ENCODE peak calls at places on chromosomes 4 and X, in six cellular contexts. One of them, this sample, is unnamed.
A peak's percentile ranks its signal among the peaks of the same experiment; 100 is the strongest.

GRCh38 chr4:24598025-24598424 is 13.7 kb upstream of the DHX15 start:
- DNase-seq in left lobe of liver: no peak
- DNase-seq in occipital lobe: no peak
- DNase-seq in effector memory CD8-positive, alpha-beta T cell: no peak
- DNase-seq in CD8-positive, alpha-beta T cell: no peak
- DNase-seq in lung microvascular endothelial cell: no peak
- DNase-seq in this sample: no peak

GRCh38 chrX:29090811-29091210 is 503.6 kb downstream of the IL1RAPL1 start:
- DNase-seq in left lobe of liver: no peak
- DNase-seq in occipital lobe: no peak
- DNase-seq in effector memory CD8-positive, alpha-beta T cell: no peak
- DNase-seq in CD8-positive, alpha-beta T cell: no peak
- DNase-seq in lung microvascular endothelial cell: peak; percentile 0
- DNase-seq in this sample: no peak

GRCh38 chrX:122565952-122566351 is 618.1 kb upstream of the GRIA3 start:
- DNase-seq in left lobe of liver: no peak
- DNase-seq in occipital lobe: no peak
- DNase-seq in effector memory CD8-positive, alpha-beta T cell: no peak
- DNase-seq in CD8-positive, alpha-beta T cell: no peak
- DNase-seq in lung microvascular endothelial cell: peak; percentile 7
- DNase-seq in this sample: no peak

GRCh38 chr4:156521631-156522030 is 450.0 kb downstream of the PDGFC start:
- DNase-seq in left lobe of liver: no peak
- DNase-seq in occipital lobe: no peak
- DNase-seq in effector memory CD8-positive, alpha-beta T cell: no peak
- DNase-seq in CD8-positive, alpha-beta T cell: no peak
- DNase-seq in lung microvascular endothelial cell: no peak
- DNase-seq in this sample: no peak

GRCh38 chrX:76821276-76821675 is 393.8 kb downstream of the MAGEE1 start:
- DNase-seq in left lobe of liver: no peak
- DNase-seq in occipital lobe: no peak
- DNase-seq in effector memory CD8-positive, alpha-beta T cell: no peak
- DNase-seq in CD8-positive, alpha-beta T cell: no peak
- DNase-seq in lung microvascular endothelial cell: no peak
- DNase-seq in this sample: no peak

GRCh38 chr4:44544158-44544557 is 95.5 kb upstream of the KCTD8 start:
- DNase-seq in left lobe of liver: no peak
- DNase-seq in occipital lobe: no peak
- DNase-seq in effector memory CD8-positive, alpha-beta T cell: no peak
- DNase-seq in CD8-positive, alpha-beta T cell: no peak
- DNase-seq in lung microvascular endothelial cell: no peak
- DNase-seq in this sample: no peak

GRCh38 chr4:176549161-176549865 is 229.5 kb downstream of the SPCS3 start:
- DNase-seq in left lobe of liver: no peak
- DNase-seq in occipital lobe: no peak
- DNase-seq in effector memory CD8-positive, alpha-beta T cell: no peak
- DNase-seq in CD8-positive, alpha-beta T cell: no peak
- DNase-seq in lung microvascular endothelial cell: no peak
- DNase-seq in this sample: no peak

GRCh38 chr4:13159041-13159620 is 325.0 kb downstream of the RAB28 start:
- DNase-seq in left lobe of liver: no peak
- DNase-seq in occipital lobe: no peak
- DNase-seq in effector memory CD8-positive, alpha-beta T cell: no peak
- DNase-seq in CD8-positive, alpha-beta T cell: no peak
- DNase-seq in lung microvascular endothelial cell: no peak
- DNase-seq in this sample: no peak

GRCh38 chr4:1353186-1354055 is 6.4 kb downstream of the UVSSA start:
- DNase-seq in left lobe of liver: no peak
- DNase-seq in occipital lobe: no peak
- DNase-seq in effector memory CD8-positive, alpha-beta T cell: no peak
- DNase-seq in CD8-positive, alpha-beta T cell: no peak
- DNase-seq in lung microvascular endothelial cell: no peak
- DNase-seq in this sample: no peak

GRCh38 chr4:133839326-133839725 is 362.3 kb downstream of the PABPC4L start:
- DNase-seq in left lobe of liver: no peak
- DNase-seq in occipital lobe: no peak
- DNase-seq in effector memory CD8-positive, alpha-beta T cell: no peak
- DNase-seq in CD8-positive, alpha-beta T cell: no peak
- DNase-seq in lung microvascular endothelial cell: no peak
- DNase-seq in this sample: no peak

GRCh38 chr4:52200339-52200725 is 149.2 kb downstream of the SPATA18 start:
- DNase-seq in left lobe of liver: no peak
- DNase-seq in occipital lobe: no peak
- DNase-seq in effector memory CD8-positive, alpha-beta T cell: no peak
- DNase-seq in CD8-positive, alpha-beta T cell: no peak
- DNase-seq in lung microvascular endothelial cell: no peak
- DNase-seq in this sample: no peak

GRCh38 chr4:69951602-69952001 is 13.9 kb downstream of the CSN2 start:
- DNase-seq in left lobe of liver: no peak
- DNase-seq in occipital lobe: no peak
- DNase-seq in effector memory CD8-positive, alpha-beta T cell: no peak
- DNase-seq in CD8-positive, alpha-beta T cell: no peak
- DNase-seq in lung microvascular endothelial cell: no peak
- DNase-seq in this sample: no peak

GRCh38 chr4:105714071-105714521 is 5.5 kb downstream of the GSTCD start:
- DNase-seq in left lobe of liver: no peak
- DNase-seq in occipital lobe: no peak
- DNase-seq in effector memory CD8-positive, alpha-beta T cell: no peak
- DNase-seq in CD8-positive, alpha-beta T cell: no peak
- DNase-seq in lung microvascular endothelial cell: peak; percentile 6
- DNase-seq in this sample: peak; percentile 38

GRCh38 chrX:71224098-71224708 is 1.2 kb downstream of the GJB1 start:
- DNase-seq in left lobe of liver: no peak
- DNase-seq in occipital lobe: no peak
- DNase-seq in effector memory CD8-positive, alpha-beta T cell: no peak
- DNase-seq in CD8-positive, alpha-beta T cell: no peak
- DNase-seq in lung microvascular endothelial cell: no peak
- DNase-seq in this sample: no peak

GRCh38 chr4:1741208-1741607 is 19.9 kb downstream of the TACC3 start:
- DNase-seq in left lobe of liver: no peak
- DNase-seq in occipital lobe: no peak
- DNase-seq in effector memory CD8-positive, alpha-beta T cell: no peak
- DNase-seq in CD8-positive, alpha-beta T cell: no peak
- DNase-seq in lung microvascular endothelial cell: no peak
- DNase-seq in this sample: no peak

GRCh38 chr4:168421671-168422070 is 58.6 kb downstream of the DDX60L start:
- DNase-seq in left lobe of liver: no peak
- DNase-seq in occipital lobe: no peak
- DNase-seq in effector memory CD8-positive, alpha-beta T cell: no peak
- DNase-seq in CD8-positive, alpha-beta T cell: no peak
- DNase-seq in lung microvascular endothelial cell: peak; percentile 94
- DNase-seq in this sample: no peak

GRCh38 chrX:131741103-131741581 is 197.3 kb downstream of the OR13H1 start:
- DNase-seq in left lobe of liver: no peak
- DNase-seq in occipital lobe: no peak
- DNase-seq in effector memory CD8-positive, alpha-beta T cell: no peak
- DNase-seq in CD8-positive, alpha-beta T cell: no peak
- DNase-seq in lung microvascular endothelial cell: peak; percentile 63
- DNase-seq in this sample: no peak

GRCh38 chrX:84475596-84475995 is 26.7 kb downstream of the HDX start:
- DNase-seq in left lobe of liver: no peak
- DNase-seq in occipital lobe: no peak
- DNase-seq in effector memory CD8-positive, alpha-beta T cell: no peak
- DNase-seq in CD8-positive, alpha-beta T cell: no peak
- DNase-seq in lung microvascular endothelial cell: no peak
- DNase-seq in this sample: no peak

GRCh38 chr4:8071741-8072140 is 86.9 kb downstream of the ABLIM2 start:
- DNase-seq in left lobe of liver: no peak
- DNase-seq in occipital lobe: no peak
- DNase-seq in effector memory CD8-positive, alpha-beta T cell: no peak
- DNase-seq in CD8-positive, alpha-beta T cell: no peak
- DNase-seq in lung microvascular endothelial cell: no peak
- DNase-seq in this sample: no peak

GRCh38 chrX:153495362-153495751 is 577 bp downstream of the BGN start:
- DNase-seq in left lobe of liver: no peak
- DNase-seq in occipital lobe: no peak
- DNase-seq in effector memory CD8-positive, alpha-beta T cell: no peak
- DNase-seq in CD8-positive, alpha-beta T cell: no peak
- DNase-seq in lung microvascular endothelial cell: peak; percentile 10
- DNase-seq in this sample: no peak

GRCh38 chr4:78644744-78645330 is 93.3 kb downstream of the ANXA3 start:
- DNase-seq in left lobe of liver: peak; percentile 52
- DNase-seq in occipital lobe: no peak
- DNase-seq in effector memory CD8-positive, alpha-beta T cell: peak; percentile 11
- DNase-seq in CD8-positive, alpha-beta T cell: peak; percentile 46
- DNase-seq in lung microvascular endothelial cell: peak; percentile 91
- DNase-seq in this sample: peak; percentile 81

GRCh38 chrX:32614707-32615106 is 596.6 kb downstream of the DMD start:
- DNase-seq in left lobe of liver: no peak
- DNase-seq in occipital lobe: no peak
- DNase-seq in effector memory CD8-positive, alpha-beta T cell: no peak
- DNase-seq in CD8-positive, alpha-beta T cell: no peak
- DNase-seq in lung microvascular endothelial cell: no peak
- DNase-seq in this sample: no peak

GRCh38 chr4:166165829-166166420 is 292.9 kb downstream of the TLL1 start:
- DNase-seq in left lobe of liver: no peak
- DNase-seq in occipital lobe: no peak
- DNase-seq in effector memory CD8-positive, alpha-beta T cell: no peak
- DNase-seq in CD8-positive, alpha-beta T cell: no peak
- DNase-seq in lung microvascular endothelial cell: peak; percentile 80
- DNase-seq in this sample: peak; percentile 33

GRCh38 chrX:150198776-150199175 is 164.3 kb upstream of the MAMLD1 start:
- DNase-seq in left lobe of liver: no peak
- DNase-seq in occipital lobe: no peak
- DNase-seq in effector memory CD8-positive, alpha-beta T cell: no peak
- DNase-seq in CD8-positive, alpha-beta T cell: no peak
- DNase-seq in lung microvascular endothelial cell: no peak
- DNase-seq in this sample: no peak

GRCh38 chr4:3572363-3572762 is 40.1 kb upstream of the LRPAP1 start:
- DNase-seq in left lobe of liver: no peak
- DNase-seq in occipital lobe: no peak
- DNase-seq in effector memory CD8-positive, alpha-beta T cell: no peak
- DNase-seq in CD8-positive, alpha-beta T cell: no peak
- DNase-seq in lung microvascular endothelial cell: no peak
- DNase-seq in this sample: no peak

GRCh38 chr4:1533501-1534064 is 127.3 kb upstream of the NKX1-1 start:
- DNase-seq in left lobe of liver: no peak
- DNase-seq in occipital lobe: no peak
- DNase-seq in effector memory CD8-positive, alpha-beta T cell: no peak
- DNase-seq in CD8-positive, alpha-beta T cell: no peak
- DNase-seq in lung microvascular endothelial cell: no peak
- DNase-seq in this sample: no peak

GRCh38 chrX:122555925-122556324 is 628.2 kb upstream of the GRIA3 start:
- DNase-seq in left lobe of liver: no peak
- DNase-seq in occipital lobe: no peak
- DNase-seq in effector memory CD8-positive, alpha-beta T cell: no peak
- DNase-seq in CD8-positive, alpha-beta T cell: no peak
- DNase-seq in lung microvascular endothelial cell: no peak
- DNase-seq in this sample: no peak

GRCh38 chrX:131650637-131651410 is 107.0 kb downstream of the OR13H1 start:
- DNase-seq in left lobe of liver: no peak
- DNase-seq in occipital lobe: no peak
- DNase-seq in effector memory CD8-positive, alpha-beta T cell: no peak
- DNase-seq in CD8-positive, alpha-beta T cell: no peak
- DNase-seq in lung microvascular endothelial cell: no peak
- DNase-seq in this sample: no peak

GRCh38 chr4:183097251-183098079 is 1.6 kb upstream of the WWC2 start:
- DNase-seq in left lobe of liver: peak; percentile 52
- DNase-seq in occipital lobe: no peak
- DNase-seq in effector memory CD8-positive, alpha-beta T cell: no peak
- DNase-seq in CD8-positive, alpha-beta T cell: peak; percentile 13
- DNase-seq in lung microvascular endothelial cell: peak; percentile 12
- DNase-seq in this sample: no peak

GRCh38 chrX:102712216-102712966 is at the start of gene GPRASP2:
- DNase-seq in left lobe of liver: peak; percentile 58
- DNase-seq in occipital lobe: peak; percentile 19
- DNase-seq in effector memory CD8-positive, alpha-beta T cell: no peak
- DNase-seq in CD8-positive, alpha-beta T cell: peak; percentile 14
- DNase-seq in lung microvascular endothelial cell: peak; percentile 8
- DNase-seq in this sample: no peak

GRCh38 chr4:5364406-5364805 is 313.1 kb downstream of the STK32B start:
- DNase-seq in left lobe of liver: no peak
- DNase-seq in occipital lobe: no peak
- DNase-seq in effector memory CD8-positive, alpha-beta T cell: no peak
- DNase-seq in CD8-positive, alpha-beta T cell: no peak
- DNase-seq in lung microvascular endothelial cell: no peak
- DNase-seq in this sample: no peak

GRCh38 chrX:12241026-12241425 is 102.8 kb downstream of the FRMPD4 start:
- DNase-seq in left lobe of liver: no peak
- DNase-seq in occipital lobe: no peak
- DNase-seq in effector memory CD8-positive, alpha-beta T cell: no peak
- DNase-seq in CD8-positive, alpha-beta T cell: no peak
- DNase-seq in lung microvascular endothelial cell: no peak
- DNase-seq in this sample: no peak

GRCh38 chr4:16967722-16968121 is 69.3 kb upstream of the LDB2 start:
- DNase-seq in left lobe of liver: no peak
- DNase-seq in occipital lobe: peak; percentile 7
- DNase-seq in effector memory CD8-positive, alpha-beta T cell: no peak
- DNase-seq in CD8-positive, alpha-beta T cell: no peak
- DNase-seq in lung microvascular endothelial cell: no peak
- DNase-seq in this sample: no peak

GRCh38 chr4:4854649-4855292 is 4.7 kb upstream of the MSX1 start:
- DNase-seq in left lobe of liver: no peak
- DNase-seq in occipital lobe: no peak
- DNase-seq in effector memory CD8-positive, alpha-beta T cell: no peak
- DNase-seq in CD8-positive, alpha-beta T cell: no peak
- DNase-seq in lung microvascular endothelial cell: no peak
- DNase-seq in this sample: peak; percentile 19

GRCh38 chrX:7052541-7052940 is 95.0 kb upstream of the STS start:
- DNase-seq in left lobe of liver: no peak
- DNase-seq in occipital lobe: no peak
- DNase-seq in effector memory CD8-positive, alpha-beta T cell: no peak
- DNase-seq in CD8-positive, alpha-beta T cell: no peak
- DNase-seq in lung microvascular endothelial cell: no peak
- DNase-seq in this sample: no peak

GRCh38 chrX:38142598-38142997 is 78.1 kb downstream of the SRPX start:
- DNase-seq in left lobe of liver: no peak
- DNase-seq in occipital lobe: no peak
- DNase-seq in effector memory CD8-positive, alpha-beta T cell: no peak
- DNase-seq in CD8-positive, alpha-beta T cell: no peak
- DNase-seq in lung microvascular endothelial cell: no peak
- DNase-seq in this sample: no peak